ENCODE peak calls at places on chromosomes 1 and 21, in seven cellular contexts. C is Calu3, I is ovary, O is AG09319, M is GM10248, F is neural crest cell, W is AG04449. U is an unnamed sample.

GRCh38 chr1:224058303-224058702 is 55.6 kb upstream of the FBXO28 start:
- DNase-seq in C (no peak), I (no peak), O (no peak), M (no peak), F (no peak), W (no peak), U (no peak)

GRCh38 chr1:220137006-220137794 is 43.3 kb downstream of the IARS2 start:
- DNase-seq in C (no peak), I (no peak), O (no peak), M (no peak), F (no peak), W (no peak), U (no peak)

GRCh38 chr1:20666804-20667203 is 5.6 kb upstream of the DDOST start:
- DNase-seq in C (no peak), I (no peak), O (no peak), M (no peak), F (no peak), W (no peak), U (no peak)

GRCh38 chr21:26934383-26934782 is 32.5 kb downstream of the ADAMTS5 start:
- DNase-seq in C (no peak), I (no peak), O (no peak), M (no peak), F (no peak), W (no peak), U (no peak)

GRCh38 chr1:34549199-34549598 is 205.6 kb upstream of the GJB5 start:
- DNase-seq in C (peak), I (no peak), O (no peak), M (no peak), F (peak), W (no peak), U (no peak)

GRCh38 chr21:34737115-34737514 is 68.3 kb downstream of the CLIC6 start:
- DNase-seq in C (no peak), I (no peak), O (no peak), M (no peak), F (no peak), W (no peak), U (no peak)

GRCh38 chr1:32765561-32766327 is 51.4 kb downstream of the YARS1 start:
- DNase-seq in C (no peak), I (no peak), O (no peak), M (no peak), F (no peak), W (no peak), U (no peak)

GRCh38 chr1:19620786-19621185 is 23.3 kb upstream of the NBL1 start:
- DNase-seq in C (no peak), I (no peak), O (no peak), M (no peak), F (no peak), W (peak), U (peak)

GRCh38 chr1:85019989-85020388 is 23.1 kb upstream of the MCOLN2 start:
- DNase-seq in C (no peak), I (no peak), O (peak), M (no peak), F (no peak), W (peak), U (peak)

GRCh38 chr1:193579323-193579722 is 392.9 kb upstream of the B3GALT2 start:
- DNase-seq in C (no peak), I (no peak), O (no peak), M (no peak), F (no peak), W (no peak), U (no peak)

GRCh38 chr1:13965770-13966398 is 265.9 kb downstream of the PRDM2 start:
- DNase-seq in C (peak), I (peak), O (no peak), M (peak), F (peak), W (no peak), U (peak)
- TF ChIP-seq CTCF in C (no peak), I (peak), O (peak), M (peak), F (peak), W (peak), U (peak)

GRCh38 chr1:88876573-88877335 is 14.6 kb downstream of the GTF2B start:
- DNase-seq in C (no peak), I (no peak), O (no peak), M (no peak), F (no peak), W (no peak), U (no peak)

GRCh38 chr1:88877911-88878310 is 13.5 kb downstream of the GTF2B start:
- DNase-seq in C (no peak), I (no peak), O (no peak), M (no peak), F (no peak), W (no peak), U (no peak)

GRCh38 chr1:88875595-88875994 is 15.8 kb downstream of the GTF2B start:
- DNase-seq in C (no peak), I (no peak), O (no peak), M (no peak), F (no peak), W (no peak), U (no peak)

GRCh38 chr1:88878731-88879130 is 12.6 kb downstream of the GTF2B start:
- DNase-seq in C (no peak), I (no peak), O (no peak), M (no peak), F (no peak), W (no peak), U (no peak)

GRCh38 chr1:88877382-88877825 is 14.0 kb downstream of the GTF2B start:
- DNase-seq in C (no peak), I (no peak), O (no peak), M (no peak), F (no peak), W (no peak), U (no peak)
- TF ChIP-seq CTCF in C (no peak), I (peak), O (peak), M (peak), F (peak), W (peak), U (peak)

DNA sequence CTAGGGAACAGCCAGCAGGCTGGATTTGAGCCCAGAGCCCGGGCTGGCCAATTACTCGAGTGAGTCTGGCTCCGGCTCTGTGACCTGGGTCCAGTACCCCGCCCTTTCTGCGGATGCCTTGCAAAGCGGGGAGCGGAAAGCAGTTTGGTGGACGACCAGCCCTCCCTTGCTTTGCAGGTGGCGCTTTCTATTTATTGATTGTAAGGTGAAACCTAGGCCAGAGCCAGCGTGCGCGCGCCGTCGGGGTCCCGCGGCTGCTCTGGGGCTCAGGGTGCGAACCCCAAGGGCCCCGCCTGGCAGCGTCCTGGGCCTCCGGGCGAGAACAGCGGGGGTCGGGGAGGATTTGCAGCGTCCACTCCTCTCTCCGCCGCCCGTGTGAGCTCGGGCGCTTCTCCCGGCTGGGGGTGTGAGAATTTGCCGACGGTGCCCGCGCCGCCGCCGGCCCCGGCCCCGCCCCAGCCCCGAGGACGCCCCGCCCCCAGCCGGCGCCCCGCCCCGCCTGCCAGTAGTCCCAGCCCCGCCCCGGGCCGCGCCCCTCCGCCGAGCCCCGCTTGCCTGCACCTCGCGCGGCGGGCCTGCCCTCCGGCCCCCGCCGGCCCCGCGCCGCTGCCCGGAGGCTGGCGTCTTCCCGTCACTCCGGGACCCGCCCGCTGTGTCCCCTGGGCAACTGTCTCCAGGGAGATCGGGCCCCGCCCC is 37.6 kb downstream of the PIK3CD start:
- DNase-seq in C (peak), I (peak), O (no peak), M (peak), F (peak), W (no peak), U (no peak)
- TF ChIP-seq CTCF in C (no peak), I (no peak), O (no peak), M (no peak), F (no peak), W (no peak), U (no peak)

GRCh38 chr1:43639990-43640794 is 9.8 kb upstream of the KDM4A start:
- DNase-seq in C (peak), I (no peak), O (no peak), M (no peak), F (no peak), W (no peak), U (no peak)
- TF ChIP-seq CTCF in C (no peak), I (no peak), O (no peak), M (no peak), F (no peak), W (no peak), U (no peak)

GRCh38 chr1:105793541-105794146 is 1262.8 kb upstream of the PRMT6 start:
- DNase-seq in C (peak), I (peak), O (no peak), M (peak), F (peak), W (no peak), U (no peak)
- TF ChIP-seq CTCF in C (no peak), I (peak), O (peak), M (peak), F (peak), W (peak), U (peak)

DNA sequence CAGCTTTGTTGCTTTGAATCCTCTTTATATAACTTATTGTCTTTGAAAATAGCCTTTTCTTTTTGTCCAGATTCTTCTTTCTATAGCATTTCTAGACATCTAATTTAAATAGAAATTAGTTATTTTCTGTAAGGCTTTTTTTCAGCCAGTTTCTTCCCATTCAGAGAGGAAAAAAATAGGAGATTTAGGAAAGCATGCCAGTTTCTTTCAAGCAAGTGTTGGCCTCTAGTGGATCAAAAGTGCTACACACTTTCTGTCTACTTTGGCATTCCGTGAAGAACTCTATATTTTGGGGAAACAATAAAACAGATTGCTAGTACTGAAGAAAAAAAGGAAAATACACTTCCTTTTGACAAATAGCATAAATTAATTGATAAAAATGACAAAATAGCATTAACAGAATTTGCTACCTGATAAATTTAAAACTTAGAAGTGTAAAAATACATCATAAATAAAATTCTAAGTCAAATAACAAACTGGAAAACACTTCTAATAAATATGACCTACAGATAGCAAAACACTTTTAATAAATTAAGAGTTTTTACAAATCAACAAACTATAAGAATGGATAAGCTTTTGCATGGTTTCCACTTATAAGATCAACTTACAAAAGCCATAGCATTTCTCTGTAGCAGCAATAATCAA is 13.1 kb upstream of the EXO1 start:
- DNase-seq in C (peak), I (no peak), O (peak), M (no peak), F (no peak), W (no peak), U (no peak)
- TF ChIP-seq CTCF in C (peak), I (peak), O (peak), M (peak), F (peak), W (peak), U (peak)

DNA sequence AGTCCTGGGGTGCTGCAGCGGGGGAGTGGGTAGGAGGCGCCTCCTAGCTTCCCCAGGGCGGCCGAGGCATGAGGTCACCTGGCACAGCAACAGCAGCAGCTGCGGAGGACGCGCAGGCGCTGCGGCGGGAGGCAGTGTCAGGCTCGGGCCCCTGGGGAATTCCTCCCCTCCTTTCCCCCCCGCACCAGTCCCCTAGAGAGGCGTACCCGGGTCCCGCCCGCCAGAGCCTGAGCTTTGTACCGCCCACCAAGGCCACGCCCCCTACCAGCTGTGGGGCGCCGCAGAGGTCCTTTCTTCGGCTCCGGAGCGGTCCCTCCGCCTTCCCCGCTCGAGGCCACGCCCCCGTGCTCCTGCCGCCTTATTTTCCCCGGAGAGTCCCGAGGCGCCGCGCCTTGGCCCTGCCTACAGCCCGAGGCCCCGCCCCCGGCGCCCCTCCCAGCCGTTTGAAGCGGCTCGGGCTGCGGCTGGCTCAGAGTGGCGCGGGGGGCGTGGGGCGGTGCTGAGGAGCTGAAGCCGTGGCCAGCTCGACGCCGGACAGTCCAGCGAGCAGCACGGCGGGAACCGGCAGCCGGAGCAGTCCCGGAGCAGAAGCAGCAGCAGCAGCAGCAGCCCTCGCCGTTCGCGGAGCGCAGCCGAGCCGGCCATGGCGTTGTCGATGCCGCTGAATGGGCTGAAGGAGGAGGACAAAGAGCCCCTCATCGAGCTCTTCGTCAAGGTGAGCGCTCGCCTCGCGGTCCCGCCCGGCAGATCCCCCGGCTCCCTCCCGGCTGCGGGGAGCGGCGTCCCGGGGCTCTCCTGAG is at the start of gene CLIC4:
- DNase-seq in C (peak), I (peak), O (peak), M (peak), F (peak), W (peak), U (peak)
- TF ChIP-seq CTCF in C (no peak), I (no peak), O (peak), M (peak), F (no peak), W (peak), U (peak)